ENCODE peak calls at places on chromosomes 12 and 14, in four cellular contexts. One of them, this sample, is unnamed.

GRCh38 chr14:31802838-31803237 is 241.6 kb downstream of the NUBPL start:
- DNase-seq in stimulated activated CD8-positive, alpha-beta memory T cell treated with anti-CD3 and anti-CD28 coated beads, Interleukin-4, amount 100 ng/mL, for 48 hours: no peak
- DNase-seq in GM23248: no peak
- DNase-seq in stimulated activated CD4-positive, alpha-beta T cell treated with anti-CD3 and anti-CD28 coated beads, TNF-alpha, amount 100 ng/mL, for 4 hours: no peak
- DNase-seq in this sample: no peak

GRCh38 chr12:4431436-4431835 is 14.2 kb downstream of the FGF6 start:
- DNase-seq in stimulated activated CD8-positive, alpha-beta memory T cell treated with anti-CD3 and anti-CD28 coated beads, Interleukin-4, amount 100 ng/mL, for 48 hours: no peak
- DNase-seq in stimulated activated CD4-positive, alpha-beta T cell treated with anti-CD3 and anti-CD28 coated beads, TNF-alpha, amount 100 ng/mL, for 4 hours: no peak
- DNase-seq in GM23248: no peak
- DNase-seq in this sample: no peak

GRCh38 chr12:116266220-116266619 is 11.3 kb downstream of the MED13L start:
- DNase-seq in stimulated activated CD4-positive, alpha-beta T cell treated with anti-CD3 and anti-CD28 coated beads, TNF-alpha, amount 100 ng/mL, for 4 hours: no peak
- DNase-seq in GM23248: peak; percentile 56
- DNase-seq in stimulated activated CD8-positive, alpha-beta memory T cell treated with anti-CD3 and anti-CD28 coated beads, Interleukin-4, amount 100 ng/mL, for 48 hours: no peak
- DNase-seq in this sample: no peak

GRCh38 chr12:111758120-111758561 is 8.6 kb upstream of the ALDH2 start:
- DNase-seq in GM23248: no peak
- DNase-seq in stimulated activated CD8-positive, alpha-beta memory T cell treated with anti-CD3 and anti-CD28 coated beads, Interleukin-4, amount 100 ng/mL, for 48 hours: no peak
- DNase-seq in stimulated activated CD4-positive, alpha-beta T cell treated with anti-CD3 and anti-CD28 coated beads, TNF-alpha, amount 100 ng/mL, for 4 hours: no peak
- DNase-seq in this sample: no peak

GRCh38 chr12:85680881-85681280 is 155.3 kb downstream of the RASSF9 start:
- DNase-seq in GM23248: no peak
- DNase-seq in stimulated activated CD4-positive, alpha-beta T cell treated with anti-CD3 and anti-CD28 coated beads, TNF-alpha, amount 100 ng/mL, for 4 hours: no peak
- DNase-seq in stimulated activated CD8-positive, alpha-beta memory T cell treated with anti-CD3 and anti-CD28 coated beads, Interleukin-4, amount 100 ng/mL, for 48 hours: no peak
- DNase-seq in this sample: no peak

GRCh38 chr12:40086471-40086870 is 19.4 kb downstream of the SLC2A13 start:
- DNase-seq in stimulated activated CD8-positive, alpha-beta memory T cell treated with anti-CD3 and anti-CD28 coated beads, Interleukin-4, amount 100 ng/mL, for 48 hours: no peak
- DNase-seq in stimulated activated CD4-positive, alpha-beta T cell treated with anti-CD3 and anti-CD28 coated beads, TNF-alpha, amount 100 ng/mL, for 4 hours: no peak
- DNase-seq in GM23248: no peak
- DNase-seq in this sample: no peak

GRCh38 chr12:112005419-112006395 is 7.3 kb downstream of the TMEM116 start:
- DNase-seq in GM23248: peak; percentile 49
- DNase-seq in stimulated activated CD8-positive, alpha-beta memory T cell treated with anti-CD3 and anti-CD28 coated beads, Interleukin-4, amount 100 ng/mL, for 48 hours: no peak
- DNase-seq in stimulated activated CD4-positive, alpha-beta T cell treated with anti-CD3 and anti-CD28 coated beads, TNF-alpha, amount 100 ng/mL, for 4 hours: no peak
- DNase-seq in this sample: no peak

GRCh38 chr14:94677239-94677612 is 65.0 kb downstream of the SERPINA3 start:
- DNase-seq in stimulated activated CD4-positive, alpha-beta T cell treated with anti-CD3 and anti-CD28 coated beads, TNF-alpha, amount 100 ng/mL, for 4 hours: no peak
- DNase-seq in GM23248: no peak
- DNase-seq in stimulated activated CD8-positive, alpha-beta memory T cell treated with anti-CD3 and anti-CD28 coated beads, Interleukin-4, amount 100 ng/mL, for 48 hours: no peak
- DNase-seq in this sample: no peak

GRCh38 chr12:30067156-30067555 is 283.4 kb upstream of the TMTC1 start:
- DNase-seq in GM23248: peak; percentile 64
- DNase-seq in stimulated activated CD4-positive, alpha-beta T cell treated with anti-CD3 and anti-CD28 coated beads, TNF-alpha, amount 100 ng/mL, for 4 hours: no peak
- DNase-seq in stimulated activated CD8-positive, alpha-beta memory T cell treated with anti-CD3 and anti-CD28 coated beads, Interleukin-4, amount 100 ng/mL, for 48 hours: no peak
- DNase-seq in this sample: no peak

GRCh38 chr14:25237845-25238244 is 187.9 kb upstream of the STXBP6 start:
- DNase-seq in stimulated activated CD4-positive, alpha-beta T cell treated with anti-CD3 and anti-CD28 coated beads, TNF-alpha, amount 100 ng/mL, for 4 hours: no peak
- DNase-seq in stimulated activated CD8-positive, alpha-beta memory T cell treated with anti-CD3 and anti-CD28 coated beads, Interleukin-4, amount 100 ng/mL, for 48 hours: no peak
- DNase-seq in GM23248: peak; percentile 51
- DNase-seq in this sample: no peak

GRCh38 chr14:26867171-26867757 is 269.4 kb upstream of the NOVA1 start:
- DNase-seq in GM23248: peak; percentile 68
- DNase-seq in stimulated activated CD8-positive, alpha-beta memory T cell treated with anti-CD3 and anti-CD28 coated beads, Interleukin-4, amount 100 ng/mL, for 48 hours: no peak
- DNase-seq in stimulated activated CD4-positive, alpha-beta T cell treated with anti-CD3 and anti-CD28 coated beads, TNF-alpha, amount 100 ng/mL, for 4 hours: no peak
- DNase-seq in this sample: no peak

GRCh38 chr12:56029666-56030293 is 8.9 kb downstream of the IKZF4 start:
- DNase-seq in stimulated activated CD4-positive, alpha-beta T cell treated with anti-CD3 and anti-CD28 coated beads, TNF-alpha, amount 100 ng/mL, for 4 hours: no peak
- DNase-seq in stimulated activated CD8-positive, alpha-beta memory T cell treated with anti-CD3 and anti-CD28 coated beads, Interleukin-4, amount 100 ng/mL, for 48 hours: no peak
- DNase-seq in GM23248: peak; percentile 86
- DNase-seq in this sample: peak; percentile 22

GRCh38 chr12:26119391-26119981 is 5.4 kb downstream of the BHLHE41 start:
- DNase-seq in stimulated activated CD8-positive, alpha-beta memory T cell treated with anti-CD3 and anti-CD28 coated beads, Interleukin-4, amount 100 ng/mL, for 48 hours: no peak
- DNase-seq in stimulated activated CD4-positive, alpha-beta T cell treated with anti-CD3 and anti-CD28 coated beads, TNF-alpha, amount 100 ng/mL, for 4 hours: no peak
- DNase-seq in GM23248: peak; percentile 83
- DNase-seq in this sample: no peak

GRCh38 chr12:133256321-133256720 is 20.6 kb upstream of the ANHX start:
- DNase-seq in stimulated activated CD4-positive, alpha-beta T cell treated with anti-CD3 and anti-CD28 coated beads, TNF-alpha, amount 100 ng/mL, for 4 hours: no peak
- DNase-seq in stimulated activated CD8-positive, alpha-beta memory T cell treated with anti-CD3 and anti-CD28 coated beads, Interleukin-4, amount 100 ng/mL, for 48 hours: no peak
- DNase-seq in GM23248: no peak
- DNase-seq in this sample: no peak

GRCh38 chr12:113880337-113880736 is 85.8 kb downstream of the RBM19 start:
- DNase-seq in stimulated activated CD4-positive, alpha-beta T cell treated with anti-CD3 and anti-CD28 coated beads, TNF-alpha, amount 100 ng/mL, for 4 hours: no peak
- DNase-seq in GM23248: no peak
- DNase-seq in stimulated activated CD8-positive, alpha-beta memory T cell treated with anti-CD3 and anti-CD28 coated beads, Interleukin-4, amount 100 ng/mL, for 48 hours: no peak
- DNase-seq in this sample: no peak

GRCh38 chr12:78916845-78917480 is 52.4 kb downstream of the SYT1 start:
- DNase-seq in GM23248: peak; percentile 4
- DNase-seq in stimulated activated CD4-positive, alpha-beta T cell treated with anti-CD3 and anti-CD28 coated beads, TNF-alpha, amount 100 ng/mL, for 4 hours: no peak
- DNase-seq in stimulated activated CD8-positive, alpha-beta memory T cell treated with anti-CD3 and anti-CD28 coated beads, Interleukin-4, amount 100 ng/mL, for 48 hours: no peak
- DNase-seq in this sample: no peak

GRCh38 chr12:40016960-40017359 is 88.9 kb downstream of the SLC2A13 start:
- DNase-seq in GM23248: peak; percentile 38
- DNase-seq in stimulated activated CD8-positive, alpha-beta memory T cell treated with anti-CD3 and anti-CD28 coated beads, Interleukin-4, amount 100 ng/mL, for 48 hours: no peak
- DNase-seq in stimulated activated CD4-positive, alpha-beta T cell treated with anti-CD3 and anti-CD28 coated beads, TNF-alpha, amount 100 ng/mL, for 4 hours: no peak
- DNase-seq in this sample: no peak

GRCh38 chr14:72617391-72618011 is 276.4 kb downstream of the DPF3 start:
- DNase-seq in GM23248: peak; percentile 35
- DNase-seq in stimulated activated CD8-positive, alpha-beta memory T cell treated with anti-CD3 and anti-CD28 coated beads, Interleukin-4, amount 100 ng/mL, for 48 hours: no peak
- DNase-seq in stimulated activated CD4-positive, alpha-beta T cell treated with anti-CD3 and anti-CD28 coated beads, TNF-alpha, amount 100 ng/mL, for 4 hours: no peak
- DNase-seq in this sample: no peak

GRCh38 chr12:97275261-97276197 is 187.1 kb upstream of the RMST start:
- DNase-seq in GM23248: no peak
- DNase-seq in stimulated activated CD8-positive, alpha-beta memory T cell treated with anti-CD3 and anti-CD28 coated beads, Interleukin-4, amount 100 ng/mL, for 48 hours: no peak
- DNase-seq in stimulated activated CD4-positive, alpha-beta T cell treated with anti-CD3 and anti-CD28 coated beads, TNF-alpha, amount 100 ng/mL, for 4 hours: no peak
- DNase-seq in this sample: no peak

GRCh38 chr14:54823757-54824549 is 78.7 kb downstream of the GCH1 start:
- DNase-seq in GM23248: no peak
- DNase-seq in stimulated activated CD4-positive, alpha-beta T cell treated with anti-CD3 and anti-CD28 coated beads, TNF-alpha, amount 100 ng/mL, for 4 hours: no peak
- DNase-seq in stimulated activated CD8-positive, alpha-beta memory T cell treated with anti-CD3 and anti-CD28 coated beads, Interleukin-4, amount 100 ng/mL, for 48 hours: no peak
- DNase-seq in this sample: no peak

GRCh38 chr14:22622220-22622619 is 21.9 kb downstream of the OR6J1 start:
- DNase-seq in stimulated activated CD8-positive, alpha-beta memory T cell treated with anti-CD3 and anti-CD28 coated beads, Interleukin-4, amount 100 ng/mL, for 48 hours: no peak
- DNase-seq in GM23248: peak; percentile 35
- DNase-seq in stimulated activated CD4-positive, alpha-beta T cell treated with anti-CD3 and anti-CD28 coated beads, TNF-alpha, amount 100 ng/mL, for 4 hours: no peak
- DNase-seq in this sample: no peak

GRCh38 chr12:130249376-130249775 is 87.1 kb downstream of the FZD10 start:
- DNase-seq in stimulated activated CD8-positive, alpha-beta memory T cell treated with anti-CD3 and anti-CD28 coated beads, Interleukin-4, amount 100 ng/mL, for 48 hours: no peak
- DNase-seq in GM23248: no peak
- DNase-seq in stimulated activated CD4-positive, alpha-beta T cell treated with anti-CD3 and anti-CD28 coated beads, TNF-alpha, amount 100 ng/mL, for 4 hours: no peak
- DNase-seq in this sample: no peak

GRCh38 chr14:34699873-34700621 is 14.3 kb downstream of the CFL2 start:
- DNase-seq in stimulated activated CD8-positive, alpha-beta memory T cell treated with anti-CD3 and anti-CD28 coated beads, Interleukin-4, amount 100 ng/mL, for 48 hours: no peak
- DNase-seq in stimulated activated CD4-positive, alpha-beta T cell treated with anti-CD3 and anti-CD28 coated beads, TNF-alpha, amount 100 ng/mL, for 4 hours: no peak
- DNase-seq in GM23248: peak; percentile 93
- DNase-seq in this sample: no peak

GRCh38 chr14:100030441-100031153 is 34.6 kb upstream of the EVL start:
- DNase-seq in stimulated activated CD4-positive, alpha-beta T cell treated with anti-CD3 and anti-CD28 coated beads, TNF-alpha, amount 100 ng/mL, for 4 hours: no peak
- DNase-seq in stimulated activated CD8-positive, alpha-beta memory T cell treated with anti-CD3 and anti-CD28 coated beads, Interleukin-4, amount 100 ng/mL, for 48 hours: no peak
- DNase-seq in GM23248: peak; percentile 95
- DNase-seq in this sample: no peak

GRCh38 chr12:16384732-16385131 is 37.3 kb downstream of the MGST1 start:
- DNase-seq in GM23248: no peak
- DNase-seq in stimulated activated CD8-positive, alpha-beta memory T cell treated with anti-CD3 and anti-CD28 coated beads, Interleukin-4, amount 100 ng/mL, for 48 hours: no peak
- DNase-seq in stimulated activated CD4-positive, alpha-beta T cell treated with anti-CD3 and anti-CD28 coated beads, TNF-alpha, amount 100 ng/mL, for 4 hours: no peak
- DNase-seq in this sample: no peak

GRCh38 chr12:125312471-125312870 is 247.2 kb downstream of the AACS start:
- DNase-seq in stimulated activated CD8-positive, alpha-beta memory T cell treated with anti-CD3 and anti-CD28 coated beads, Interleukin-4, amount 100 ng/mL, for 48 hours: no peak
- DNase-seq in GM23248: no peak
- DNase-seq in stimulated activated CD4-positive, alpha-beta T cell treated with anti-CD3 and anti-CD28 coated beads, TNF-alpha, amount 100 ng/mL, for 4 hours: no peak
- DNase-seq in this sample: no peak

GRCh38 chr14:95046711-95047681 is 110.3 kb downstream of the DICER1 start:
- DNase-seq in stimulated activated CD8-positive, alpha-beta memory T cell treated with anti-CD3 and anti-CD28 coated beads, Interleukin-4, amount 100 ng/mL, for 48 hours: no peak
- DNase-seq in stimulated activated CD4-positive, alpha-beta T cell treated with anti-CD3 and anti-CD28 coated beads, TNF-alpha, amount 100 ng/mL, for 4 hours: no peak
- DNase-seq in GM23248: no peak
- DNase-seq in this sample: no peak

GRCh38 chr12:7108042-7108927 is 729 bp downstream of the C1RL start:
- DNase-seq in GM23248: peak; percentile 89
- DNase-seq in stimulated activated CD4-positive, alpha-beta T cell treated with anti-CD3 and anti-CD28 coated beads, TNF-alpha, amount 100 ng/mL, for 4 hours: peak; percentile 53
- DNase-seq in stimulated activated CD8-positive, alpha-beta memory T cell treated with anti-CD3 and anti-CD28 coated beads, Interleukin-4, amount 100 ng/mL, for 48 hours: peak; percentile 84
- DNase-seq in this sample: peak; percentile 61

GRCh38 chr12:27359578-27360340 is 27.1 kb downstream of the BMAL2 start:
- DNase-seq in GM23248: peak; percentile 40
- DNase-seq in stimulated activated CD8-positive, alpha-beta memory T cell treated with anti-CD3 and anti-CD28 coated beads, Interleukin-4, amount 100 ng/mL, for 48 hours: no peak
- DNase-seq in stimulated activated CD4-positive, alpha-beta T cell treated with anti-CD3 and anti-CD28 coated beads, TNF-alpha, amount 100 ng/mL, for 4 hours: no peak
- DNase-seq in this sample: no peak

GRCh38 chr12:52364901-52365489 is 2.3 kb downstream of the KRT85 start:
- DNase-seq in GM23248: no peak
- DNase-seq in stimulated activated CD4-positive, alpha-beta T cell treated with anti-CD3 and anti-CD28 coated beads, TNF-alpha, amount 100 ng/mL, for 4 hours: no peak
- DNase-seq in stimulated activated CD8-positive, alpha-beta memory T cell treated with anti-CD3 and anti-CD28 coated beads, Interleukin-4, amount 100 ng/mL, for 48 hours: no peak
- DNase-seq in this sample: no peak

GRCh38 chr14:68787235-68787727 is 5.6 kb downstream of the ZFP36L1 start:
- DNase-seq in stimulated activated CD8-positive, alpha-beta memory T cell treated with anti-CD3 and anti-CD28 coated beads, Interleukin-4, amount 100 ng/mL, for 48 hours: peak; percentile 56
- DNase-seq in stimulated activated CD4-positive, alpha-beta T cell treated with anti-CD3 and anti-CD28 coated beads, TNF-alpha, amount 100 ng/mL, for 4 hours: no peak
- DNase-seq in GM23248: peak; percentile 71
- DNase-seq in this sample: no peak